ENCODE peak calls at places on chromosomes 1 and 21, in five cellular contexts. N is suprapubic skin; Y is CD8-positive, alpha-beta memory T cell; E is neuronal stem cell; S is sigmoid colon. M is an unnamed sample. For H3K4me1, the result is how much of the 10 kb centered on the place peaks cover.

GRCh38 chr1:182616130-182617074 is 12.2 kb upstream of the RGS16 start:
- DNase-seq in N (peak), Y (peak), E (peak), S (peak), M (peak)

GRCh38 chr1:155396874-155397476 is 76.3 kb downstream of the RUSC1 start:
- DNase-seq in N (no peak), Y (no peak), E (no peak), S (no peak), M (no peak)

GRCh38 chr1:47209725-47210330 is 20.0 kb upstream of the PDZK1IP1 start:
- DNase-seq in N (no peak), Y (no peak), E (no peak), S (peak), M (no peak)

GRCh38 chr21:46434322-46434958 is 24.3 kb upstream of the DIP2A start:
- DNase-seq in N (no peak), Y (no peak), E (no peak), S (no peak), M (no peak)

GRCh38 chr1:1678581-1679380 is 13.8 kb downstream of the SLC35E2B start:
- DNase-seq in N (peak), Y (peak), E (no peak), S (peak), M (peak)

GRCh38 chr1:185208626-185209170 is 51.7 kb downstream of the SWT1 start:
- DNase-seq in N (no peak), Y (no peak), E (no peak), S (no peak), M (no peak)

GRCh38 chr1:228083871-228084278 is 1.4 kb downstream of the ARF1 start:
- DNase-seq in N (no peak), Y (no peak), E (no peak), S (no peak), M (no peak)

GRCh38 chr1:29022615-29023014 is 101.1 kb downstream of the TMEM200B start:
- DNase-seq in N (no peak), Y (no peak), E (no peak), S (no peak), M (no peak)

GRCh38 chr1:10696977-10697376 is 99.5 kb downstream of the CASZ1 start:
- DNase-seq in N (no peak), Y (no peak), E (no peak), S (no peak), M (no peak)

GRCh38 chr1:168888418-168888817 is 159.4 kb upstream of the DPT start:
- DNase-seq in N (no peak), Y (no peak), E (no peak), S (no peak), M (no peak)

GRCh38 chr1:8789314-8790214 is 27.9 kb downstream of the RERE start:
- DNase-seq in N (no peak), Y (no peak), E (no peak), S (peak), M (no peak)

GRCh38 chr1:87140831-87141540 is 187.7 kb upstream of the LMO4 start:
- DNase-seq in N (no peak), Y (no peak), E (no peak), S (no peak), M (no peak)

GRCh38 chr1:166036092-166036491 is 130.7 kb downstream of the FAM78B start:
- DNase-seq in N (no peak), Y (no peak), E (no peak), S (no peak), M (no peak)

GRCh38 chr1:3520419-3521378 is 66.2 kb downstream of the ARHGEF16 start:
- DNase-seq in N (no peak), Y (no peak), E (no peak), S (no peak), M (no peak)

GRCh38 chr1:54199151-54199764 is 572 bp downstream of the CYB5RL start:
- DNase-seq in N (no peak), Y (no peak), E (no peak), S (no peak), M (no peak)

GRCh38 chr1:207925210-207925609 is 14.3 kb upstream of the CD34 start:
- DNase-seq in N (peak), Y (no peak), E (peak), S (peak), M (no peak)

GRCh38 chr1:204454476-204454875 is 40.1 kb downstream of the PIK3C2B start:
- DNase-seq in N (no peak), Y (no peak), E (no peak), S (no peak), M (no peak)

GRCh38 chr1:216560527-216560926 is 137.3 kb upstream of the USH2A start:
- DNase-seq in N (no peak), Y (no peak), E (no peak), S (no peak), M (no peak)

GRCh38 chr21:46459024-46459355 is 299 bp downstream of the DIP2A start:
- DNase-seq in N (no peak), Y (no peak), E (no peak), S (no peak), M (no peak)

GRCh38 chr1:52554756-52555155 is 1.9 kb upstream of the TUT4 start:
- DNase-seq in N (no peak), Y (no peak), E (peak), S (no peak), M (no peak)

GRCh38 chr1:196611873-196612272 is 3.6 kb upstream of the KCNT2 start:
- DNase-seq in N (no peak), Y (no peak), E (no peak), S (no peak), M (no peak)

GRCh38 chr1:196608401-196609113 is at the start of gene KCNT2:
- DNase-seq in N (peak), Y (peak), E (peak), S (peak), M (no peak)

GRCh38 chr1:196603651-196604050 is 4.6 kb downstream of the KCNT2 start:
- DNase-seq in N (no peak), Y (no peak), E (no peak), S (no peak), M (no peak)

GRCh38 chr1:196607940-196608339 is 300 bp downstream of the KCNT2 start:
- DNase-seq in N (no peak), Y (no peak), E (no peak), S (no peak), M (no peak)

GRCh38 chr1:196609114-196609737 is 986 bp upstream of the KCNT2 start:
- DNase-seq in N (no peak), Y (no peak), E (no peak), S (peak), M (no peak)
- H3K27ac ChIP-seq in N (peak), Y (no peak), E (peak), S (peak), M (no peak)

GRCh38 chr1:62392951-62393350 is 43.9 kb upstream of the USP1 start:
- DNase-seq in N (no peak), Y (no peak), E (no peak), S (no peak), M (no peak)
- H3K4me3 ChIP-seq in N (no peak), Y (no peak), E (no peak), S (no peak), M (no peak)

GRCh38 chr1:156658945-156659574 is 17.1 kb downstream of the BCAN start:
- DNase-seq in N (no peak), Y (no peak), E (no peak), S (no peak), M (no peak)
- H3K4me1 ChIP-seq in N (half or more), Y (half or more), E (under half), S (half or more), M (half or more)

DNA sequence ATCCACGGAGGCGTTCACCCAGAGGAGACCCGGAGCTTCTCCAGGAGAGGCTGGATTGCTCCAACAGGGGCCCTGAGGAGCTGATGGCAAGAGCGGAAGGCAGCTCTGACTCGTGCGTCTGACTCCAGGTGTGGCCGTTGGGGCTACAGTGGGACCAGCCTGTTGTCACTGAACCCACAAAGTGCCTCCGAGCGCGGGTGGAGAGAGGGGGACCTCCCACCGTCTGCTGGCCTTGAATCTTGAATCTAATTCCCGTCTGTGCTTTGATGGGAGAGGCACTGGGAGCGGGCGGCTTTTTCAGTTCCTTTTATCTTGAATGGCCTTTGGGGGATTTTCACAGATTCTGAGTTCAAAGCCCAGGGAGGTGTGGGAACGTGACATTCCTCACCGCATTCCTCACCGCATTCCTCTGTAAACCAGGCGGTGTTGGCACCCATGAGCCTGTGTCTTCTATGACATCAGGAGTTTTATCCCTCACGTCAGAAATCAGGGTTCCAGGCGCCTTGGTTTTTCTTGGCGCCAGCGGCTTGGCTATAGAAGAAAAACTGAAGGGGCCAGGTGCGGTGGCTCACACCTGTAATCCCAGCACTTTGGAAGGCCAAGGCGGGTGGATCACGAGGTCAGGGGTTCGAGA is 39.2 kb upstream of the COL18A1 start:
- DNase-seq in N (no peak), Y (no peak), E (no peak), S (no peak), M (no peak)
- H3K27ac ChIP-seq in N (peak), Y (no peak), E (no peak), S (peak), M (no peak)

M was measured in CD4-positive, alpha-beta memory T cell.